ENCODE peak calls at places on chromosomes 6 and 20, in ten cellular contexts. J, A, S, L, F, H, I, E, C and W are unnamed samples.

GRCh38 chr20:57627972-57628650 is 7.9 kb upstream of the ZBP1 start:
- DNase-seq in J (no peak), A (no peak), S (no peak), L (peak), F (peak), H (peak), I (peak), E (peak), C (peak), W (peak)

GRCh38 chr20:15288076-15288475 is 950.7 kb upstream of the FLRT3 start:
- DNase-seq in J (no peak), A (no peak), S (no peak), L (no peak), F (no peak), H (no peak), I (no peak), E (no peak), C (no peak), W (no peak)

GRCh38 chr20:59131541-59132285 is 31.9 kb upstream of the ZNF831 start:
- DNase-seq in J (no peak), A (no peak), S (no peak), L (no peak), F (no peak), H (no peak), I (no peak), E (no peak), C (no peak), W (no peak)

GRCh38 chr6:41000248-41000647 is 38.8 kb downstream of the UNC5CL start:
- DNase-seq in J (no peak), A (peak), S (no peak), L (no peak), F (no peak), H (no peak), I (no peak), E (no peak), C (no peak), W (no peak)

GRCh38 chr6:118551063-118551672 is 3.1 kb downstream of the PLN start:
- DNase-seq in J (no peak), A (no peak), S (peak), L (peak), F (peak), H (peak), I (peak), E (peak), C (peak), W (no peak)

GRCh38 chr6:134535831-134536230 is 217.9 kb upstream of the SGK1 start:
- DNase-seq in J (no peak), A (no peak), S (no peak), L (no peak), F (peak), H (no peak), I (no peak), E (no peak), C (no peak), W (no peak)

GRCh38 chr6:15160812-15161211 is 85.1 kb upstream of the JARID2 start:
- DNase-seq in J (no peak), A (no peak), S (no peak), L (no peak), F (no peak), H (peak), I (peak), E (no peak), C (no peak), W (no peak)

GRCh38 chr6:142871910-142872331 is 73.1 kb downstream of the HIVEP2 start:
- DNase-seq in J (no peak), A (no peak), S (peak), L (peak), F (peak), H (peak), I (peak), E (peak), C (no peak), W (peak)

GRCh38 chr6:155038104-155038503 is 43.0 kb downstream of the TIAM2 start:
- DNase-seq in J (no peak), A (no peak), S (no peak), L (no peak), F (no peak), H (no peak), I (no peak), E (no peak), C (no peak), W (no peak)

GRCh38 chr6:107390056-107390455 is 69.3 kb downstream of the PDSS2 start:
- DNase-seq in J (no peak), A (no peak), S (no peak), L (no peak), F (no peak), H (no peak), I (no peak), E (no peak), C (no peak), W (no peak)

GRCh38 chr20:34175879-34176278 is 63.8 kb upstream of the EIF2S2 start:
- DNase-seq in J (no peak), A (no peak), S (no peak), L (no peak), F (no peak), H (no peak), I (no peak), E (no peak), C (no peak), W (no peak)

GRCh38 chr6:144151010-144151727 is 852 bp downstream of the STX11 start:
- DNase-seq in J (no peak), A (no peak), S (peak), L (peak), F (peak), H (peak), I (no peak), E (no peak), C (no peak), W (no peak)

GRCh38 chr20:62374431-62375152 is 7.5 kb upstream of the LAMA5 start:
- DNase-seq in J (no peak), A (no peak), S (no peak), L (no peak), F (no peak), H (no peak), I (no peak), E (no peak), C (no peak), W (no peak)

GRCh38 chr6:72561629-72562028 is 60.2 kb upstream of the KCNQ5 start:
- DNase-seq in J (no peak), A (no peak), S (no peak), L (no peak), F (no peak), H (no peak), I (no peak), E (no peak), C (no peak), W (no peak)

DNA sequence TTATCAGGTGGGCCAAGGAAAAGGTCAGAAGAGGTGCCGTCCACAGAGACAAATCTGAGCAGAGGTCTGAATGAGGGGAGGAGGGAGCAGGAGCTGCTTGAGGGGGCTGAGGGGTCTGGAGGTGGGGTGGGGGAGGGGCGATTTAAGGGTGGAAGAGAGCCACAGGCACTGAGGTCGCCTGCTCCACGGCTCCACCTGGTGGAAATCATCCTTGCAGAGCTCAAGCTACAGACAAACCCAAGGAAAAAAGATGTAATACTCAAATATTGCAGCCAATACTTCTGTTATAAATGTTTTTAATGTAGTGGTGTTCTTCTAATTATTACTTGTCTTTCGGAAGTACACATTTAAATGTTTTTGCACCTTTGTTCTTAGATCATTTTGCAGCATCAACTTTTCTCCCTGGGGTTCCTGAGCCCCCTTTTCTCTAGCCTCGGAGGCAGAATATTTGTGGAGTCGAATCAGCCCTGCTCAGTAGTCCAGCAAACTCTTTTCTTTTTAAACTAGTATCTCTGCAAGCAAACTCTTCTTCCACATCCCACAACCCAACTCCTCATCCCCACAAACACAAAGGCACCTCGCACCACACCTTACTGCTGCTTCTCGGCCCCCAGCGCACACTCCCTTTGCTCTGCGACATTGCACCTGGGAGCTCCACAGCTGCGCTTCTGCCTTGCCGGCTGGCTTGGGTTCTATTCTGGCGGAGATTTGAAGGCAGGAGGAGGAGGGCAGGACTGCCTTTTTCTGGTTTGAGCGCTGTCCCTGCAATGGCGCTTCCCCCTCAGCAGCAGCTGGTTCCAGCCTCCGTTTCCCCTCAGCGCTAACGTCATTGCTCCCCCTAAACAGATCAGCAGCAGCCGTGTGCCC is 51.0 kb upstream of the TFAP2A start:
- DNase-seq in J (no peak), A (peak), S (peak), L (peak), F (peak), H (peak), I (no peak), E (no peak), C (peak), W (no peak)
- TF ChIP-seq CTCF in J (no peak), A (peak), S (peak), L (peak), F (peak), H (peak), I (peak), E (peak), C (peak), W (peak)

GRCh38 chr6:21527731-21528130 is 65.8 kb upstream of the SOX4 start:
- DNase-seq in J (no peak), A (no peak), S (no peak), L (no peak), F (peak), H (no peak), I (no peak), E (no peak), C (no peak), W (no peak)

GRCh38 chr6:21522007-21522758 is 71.4 kb upstream of the SOX4 start:
- DNase-seq in J (no peak), A (no peak), S (no peak), L (no peak), F (no peak), H (no peak), I (no peak), E (no peak), C (no peak), W (no peak)

GRCh38 chr6:21523652-21524051 is 69.9 kb upstream of the SOX4 start:
- DNase-seq in J (no peak), A (no peak), S (no peak), L (no peak), F (no peak), H (no peak), I (no peak), E (no peak), C (no peak), W (no peak)

GRCh38 chr6:21526974-21527373 is 66.6 kb upstream of the SOX4 start:
- DNase-seq in J (no peak), A (no peak), S (no peak), L (no peak), F (no peak), H (no peak), I (no peak), E (no peak), C (no peak), W (no peak)

GRCh38 chr6:21522773-21523490 is 70.6 kb upstream of the SOX4 start:
- DNase-seq in J (no peak), A (no peak), S (no peak), L (no peak), F (peak), H (no peak), I (no peak), E (no peak), C (peak), W (no peak)
- TF ChIP-seq CTCF in J (no peak), A (no peak), S (no peak), L (no peak), F (peak), H (no peak), I (no peak), E (peak), C (peak), W (peak)

DNA sequence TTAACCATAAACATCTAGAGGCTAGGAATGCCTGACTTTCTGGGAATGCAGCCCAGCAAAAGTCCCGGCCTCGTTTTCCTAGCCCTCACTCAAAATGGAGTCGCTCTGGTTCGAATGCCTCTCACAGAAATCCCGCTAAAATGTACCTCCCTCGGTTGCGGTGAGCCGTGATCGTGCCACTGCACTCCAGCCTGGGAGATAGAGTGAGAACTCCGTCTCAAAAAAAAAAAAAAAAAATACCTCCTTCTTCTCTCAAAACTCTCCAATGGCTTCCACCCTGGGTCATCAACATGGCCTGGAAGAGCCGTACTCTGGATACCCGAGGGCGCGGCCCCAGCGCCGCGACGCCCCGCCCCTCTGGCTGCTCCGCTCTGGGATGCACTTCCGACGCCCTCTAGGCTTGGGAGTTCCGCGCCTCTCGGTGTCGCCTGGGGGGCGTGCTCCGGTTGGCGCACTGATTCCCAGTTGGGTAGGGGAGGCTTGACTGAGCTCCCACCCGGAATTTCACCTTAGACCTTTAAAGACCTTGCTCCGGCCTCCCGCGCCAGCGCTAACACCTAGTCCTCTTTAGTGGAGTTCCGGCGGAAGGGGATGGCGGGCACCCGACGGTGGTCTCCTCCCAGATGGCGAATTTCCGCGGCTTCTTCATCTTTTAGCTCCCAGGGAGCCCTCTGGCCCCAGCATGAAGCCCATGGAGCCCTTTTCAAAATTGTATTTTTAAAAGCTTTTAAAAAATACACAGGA is 12.3 kb downstream of the HMGN4 start:
- DNase-seq in J (no peak), A (peak), S (peak), L (peak), F (peak), H (peak), I (no peak), E (no peak), C (peak), W (no peak)
- TF ChIP-seq CTCF in J (no peak), A (no peak), S (no peak), L (no peak), F (no peak), H (no peak), I (no peak), E (no peak), C (no peak), W (no peak)

GRCh38 chr6:30352550-30352949 is 7.6 kb downstream of the RPP21 start:
- DNase-seq in J (no peak), A (no peak), S (no peak), L (no peak), F (no peak), H (no peak), I (no peak), E (no peak), C (no peak), W (no peak)

GRCh38 chr6:30348957-30349356 is 4.0 kb downstream of the RPP21 start:
- DNase-seq in J (no peak), A (no peak), S (no peak), L (no peak), F (no peak), H (no peak), I (no peak), E (no peak), C (no peak), W (no peak)

GRCh38 chr6:30345852-30346251 is 896 bp downstream of the RPP21 start:
- DNase-seq in J (no peak), A (no peak), S (no peak), L (no peak), F (no peak), H (no peak), I (no peak), E (no peak), C (no peak), W (no peak)

GRCh38 chr6:30350519-30350918 is 5.6 kb downstream of the RPP21 start:
- DNase-seq in J (no peak), A (no peak), S (no peak), L (no peak), F (no peak), H (no peak), I (no peak), E (no peak), C (no peak), W (no peak)

DNA sequence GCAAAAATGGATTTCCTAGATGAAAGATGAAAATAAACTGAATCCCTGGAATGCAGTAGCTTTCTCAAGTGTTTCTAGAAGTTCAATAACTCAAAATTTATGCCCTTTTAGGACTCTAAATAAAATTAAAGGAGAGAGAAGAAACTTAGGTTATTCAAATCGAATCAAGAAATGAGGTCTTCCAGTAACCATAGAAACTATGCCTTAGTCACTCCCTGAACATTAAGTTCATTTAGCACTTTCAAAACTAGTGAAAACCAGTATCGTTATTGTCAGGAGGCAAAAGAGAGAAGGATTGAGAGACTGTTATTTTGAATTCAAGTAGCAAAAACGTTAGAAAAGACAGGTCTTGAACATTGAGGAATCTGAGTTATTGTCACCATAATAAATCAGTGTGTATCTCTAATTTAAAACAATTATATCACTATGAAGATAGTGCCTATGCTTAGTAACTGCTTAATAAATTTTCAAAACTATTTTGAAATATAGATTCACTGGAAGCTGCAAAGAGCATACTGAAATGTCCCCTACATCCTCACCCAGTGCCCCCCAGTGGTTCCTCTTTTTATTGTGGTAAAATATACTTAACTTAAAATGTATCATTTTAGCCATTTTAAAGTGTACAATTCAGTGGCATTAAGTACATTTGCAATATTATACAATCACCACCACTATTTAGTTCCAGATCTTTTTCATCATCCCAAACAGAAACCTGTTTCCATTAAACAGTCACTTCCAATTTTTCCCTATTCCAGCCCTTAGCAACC is 4.6 kb downstream of the RPP21 start:
- DNase-seq in J (no peak), A (no peak), S (no peak), L (no peak), F (no peak), H (no peak), I (no peak), E (no peak), C (no peak), W (no peak)
- TF ChIP-seq CTCF in J (no peak), A (no peak), S (no peak), L (peak), F (peak), H (no peak), I (no peak), E (no peak), C (no peak), W (peak)

GRCh38 chr6:150200428-150201105 is 57.7 kb downstream of the PPP1R14C start:
- DNase-seq in J (no peak), A (no peak), S (no peak), L (no peak), F (no peak), H (peak), I (no peak), E (no peak), C (no peak), W (no peak)

GRCh38 chr6:150202404-150202803 is 59.6 kb downstream of the PPP1R14C start:
- DNase-seq in J (no peak), A (peak), S (peak), L (no peak), F (peak), H (peak), I (no peak), E (no peak), C (no peak), W (no peak)

GRCh38 chr6:150201791-150202329 is 59.0 kb downstream of the PPP1R14C start:
- DNase-seq in J (no peak), A (no peak), S (no peak), L (no peak), F (no peak), H (no peak), I (no peak), E (no peak), C (no peak), W (no peak)

GRCh38 chr6:150202934-150203333 is 60.1 kb downstream of the PPP1R14C start:
- DNase-seq in J (no peak), A (no peak), S (no peak), L (no peak), F (no peak), H (peak), I (no peak), E (no peak), C (no peak), W (no peak)

GRCh38 chr6:150201285-150201684 is 58.4 kb downstream of the PPP1R14C start:
- DNase-seq in J (no peak), A (no peak), S (no peak), L (no peak), F (no peak), H (no peak), I (no peak), E (no peak), C (no peak), W (no peak)
- TF ChIP-seq CTCF in J (no peak), A (no peak), S (no peak), L (no peak), F (no peak), H (no peak), I (no peak), E (no peak), C (no peak), W (no peak)

DNA sequence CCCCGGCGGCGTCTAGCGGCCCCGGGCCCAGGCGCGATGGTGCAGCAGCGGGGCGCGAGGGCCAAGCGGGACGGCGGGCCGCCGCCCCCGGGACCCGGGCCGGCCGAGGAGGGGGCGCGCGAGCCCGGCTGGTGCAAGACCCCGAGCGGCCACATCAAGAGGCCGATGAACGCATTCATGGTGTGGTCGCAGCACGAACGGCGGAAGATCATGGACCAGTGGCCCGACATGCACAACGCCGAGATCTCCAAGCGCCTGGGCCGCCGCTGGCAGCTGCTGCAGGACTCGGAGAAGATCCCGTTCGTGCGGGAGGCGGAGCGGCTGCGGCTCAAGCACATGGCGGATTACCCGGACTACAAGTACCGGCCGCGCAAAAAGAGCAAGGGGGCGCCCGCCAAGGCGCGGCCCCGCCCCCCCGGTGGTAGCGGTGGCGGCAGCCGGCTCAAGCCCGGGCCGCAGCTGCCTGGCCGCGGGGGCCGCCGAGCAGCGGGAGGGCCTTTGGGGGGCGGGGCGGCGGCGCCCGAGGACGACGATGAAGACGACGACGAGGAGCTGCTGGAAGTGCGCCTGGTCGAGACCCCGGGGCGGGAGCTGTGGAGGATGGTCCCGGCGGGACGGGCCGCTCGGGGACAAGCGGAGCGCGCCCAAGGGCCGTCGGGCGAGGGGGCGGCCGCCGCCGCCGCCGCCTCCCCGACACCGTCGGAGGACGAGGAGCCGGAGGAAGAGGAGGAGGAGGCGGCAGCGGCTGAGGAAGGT is 715 bp downstream of the SOX12 start:
- DNase-seq in J (no peak), A (peak), S (no peak), L (peak), F (peak), H (peak), I (no peak), E (no peak), C (peak), W (peak)
- TF ChIP-seq CTCF in J (no peak), A (no peak), S (no peak), L (no peak), F (no peak), H (no peak), I (no peak), E (no peak), C (no peak), W (no peak)